ENCODE peak calls at places on chromosomes 2 and 18, in six cellular contexts. A is Right ventricle myocardium superior; Y is upper lobe of right lung; I is activated CD8-positive, alpha-beta memory T cell treated with anti-CD3 and anti-CD28 coated beads, Interleukin-2, amount 10 ng/mL, durations not matched to agents 7 days and 5 days; C is central memory CD8-positive, alpha-beta T cell; E is foreskin keratinocyte. O is an unnamed sample.

GRCh38 chr2:62923242-62923641 is 127.4 kb upstream of the OTX1 start:
- ATAC-seq in A (no peak), Y (peak; percentile 15), I (no peak), C (no peak), E (no peak), O (no peak)

GRCh38 chr18:9771977-9772660 is 64.0 kb downstream of the RAB31 start:
- ATAC-seq in A (no peak), Y (peak; percentile 23), I (no peak), C (no peak), E (no peak), O (no peak)

GRCh38 chr2:237157551-237158102 is 71.9 kb downstream of the COPS8 start:
- ATAC-seq in A (no peak), Y (no peak), I (no peak), C (no peak), E (no peak), O (no peak)

GRCh38 chr2:216713691-216714411 is 18.5 kb upstream of the IGFBP5 start:
- ATAC-seq in A (peak; percentile 65), Y (no peak), I (no peak), C (no peak), E (peak; percentile 77), O (no peak)

GRCh38 chr2:42925742-42926437 is 133.5 kb upstream of the HAAO start:
- ATAC-seq in A (peak; percentile 52), Y (peak; percentile 22), I (no peak), C (no peak), E (no peak), O (no peak)

GRCh38 chr18:49061906-49062831 is 111.4 kb upstream of the SMAD7 start:
- ATAC-seq in A (no peak), Y (peak; percentile 21), I (no peak), C (no peak), E (no peak), O (no peak)

GRCh38 chr18:33560686-33561370 is 17.2 kb upstream of the ASXL3 start:
- ATAC-seq in A (no peak), Y (no peak), I (no peak), C (no peak), E (peak; percentile 92), O (peak; percentile 47)

GRCh38 chr2:175766880-175767279 is 235.2 kb downstream of the LNPK start:
- ATAC-seq in A (no peak), Y (no peak), I (no peak), C (no peak), E (peak; percentile 63), O (no peak)

GRCh38 chr18:13539843-13540535 is 186.4 kb downstream of the FAM210A start:
- ATAC-seq in A (no peak), Y (no peak), I (no peak), C (no peak), E (no peak), O (no peak)

GRCh38 chr2:238435752-238436096 is 9.0 kb downstream of the ASB1 start:
- ATAC-seq in A (no peak), Y (no peak), I (no peak), C (no peak), E (no peak), O (no peak)

GRCh38 chr2:33835926-33836325 is 236.8 kb upstream of the FAM98A start:
- ATAC-seq in A (no peak), Y (no peak), I (no peak), C (no peak), E (no peak), O (no peak)

GRCh38 chr2:56127013-56127772 is 56.6 kb upstream of the CCDC85A start:
- ATAC-seq in A (no peak), Y (no peak), I (no peak), C (no peak), E (no peak), O (no peak)

GRCh38 chr2:39525636-39526412 is 88.7 kb upstream of the MAP4K3 start:
- ATAC-seq in A (no peak), Y (no peak), I (no peak), C (no peak), E (no peak), O (no peak)

GRCh38 chr2:114550364-114550763 is 107.9 kb downstream of the DPP10 start:
- ATAC-seq in A (no peak), Y (no peak), I (no peak), C (no peak), E (no peak), O (no peak)

GRCh38 chr18:68972176-68972575 is 174.3 kb downstream of the CCDC102B start:
- ATAC-seq in A (no peak), Y (no peak), I (no peak), C (no peak), E (no peak), O (no peak)

GRCh38 chr2:3966470-3966869 is 263.1 kb downstream of the DCDC2C start:
- ATAC-seq in A (no peak), Y (no peak), I (no peak), C (no peak), E (no peak), O (no peak)

GRCh38 chr2:200800458-200800857 is 11.3 kb upstream of the BZW1 start:
- ATAC-seq in A (no peak), Y (no peak), I (no peak), C (no peak), E (no peak), O (no peak)